ENCODE peak calls at places on chromosome 14, in eight cellular contexts. One of them, this sample, is unnamed.

GRCh38 chr14:100106260-100106659 is 41.0 kb downstream of the EVL start:
- DNase-seq in Calu3: no peak
- DNase-seq in type B pancreatic cell: no peak
- DNase-seq in stimulated activated CD8-positive, alpha-beta memory T cell treated with anti-CD3 and anti-CD28 coated beads, Interleukin-15, amount 100 ng/mL, for 1 hour: no peak
- DNase-seq in cardiac muscle cell: no peak
- DNase-seq in cardiac fibroblast: no peak
- DNase-seq in NCI-H1092 treated with DMSO at 0.1 percent for 48 hours: no peak
- DNase-seq in HuH-7.5: no peak
- DNase-seq in this sample: no peak

GRCh38 chr14:33646692-33647260 is 304.1 kb downstream of the EGLN3 start:
- DNase-seq in cardiac muscle cell: peak; percentile 63
- DNase-seq in NCI-H1092 treated with DMSO at 0.1 percent for 48 hours: no peak
- DNase-seq in cardiac fibroblast: peak; percentile 79
- DNase-seq in stimulated activated CD8-positive, alpha-beta memory T cell treated with anti-CD3 and anti-CD28 coated beads, Interleukin-15, amount 100 ng/mL, for 1 hour: no peak
- DNase-seq in HuH-7.5: no peak
- DNase-seq in Calu3: no peak
- DNase-seq in type B pancreatic cell: no peak
- DNase-seq in this sample: peak; percentile 17

GRCh38 chr14:22900088-22900799 is 17.2 kb downstream of the REM2 start:
- DNase-seq in cardiac fibroblast: peak; percentile 85
- DNase-seq in type B pancreatic cell: no peak
- DNase-seq in stimulated activated CD8-positive, alpha-beta memory T cell treated with anti-CD3 and anti-CD28 coated beads, Interleukin-15, amount 100 ng/mL, for 1 hour: no peak
- DNase-seq in HuH-7.5: no peak
- DNase-seq in cardiac muscle cell: peak; percentile 82
- DNase-seq in Calu3: peak; percentile 45
- DNase-seq in NCI-H1092 treated with DMSO at 0.1 percent for 48 hours: peak; percentile 21
- DNase-seq in this sample: peak; percentile 85

GRCh38 chr14:78254911-78255431 is 84.8 kb downstream of the NRXN3 start:
- DNase-seq in cardiac muscle cell: peak; percentile 8
- DNase-seq in cardiac fibroblast: no peak
- DNase-seq in HuH-7.5: no peak
- DNase-seq in stimulated activated CD8-positive, alpha-beta memory T cell treated with anti-CD3 and anti-CD28 coated beads, Interleukin-15, amount 100 ng/mL, for 1 hour: no peak
- DNase-seq in NCI-H1092 treated with DMSO at 0.1 percent for 48 hours: peak; percentile 83
- DNase-seq in type B pancreatic cell: no peak
- DNase-seq in Calu3: peak; percentile 3
- DNase-seq in this sample: no peak

GRCh38 chr14:94163806-94164205 is 10.3 kb upstream of the PPP4R4 start:
- DNase-seq in stimulated activated CD8-positive, alpha-beta memory T cell treated with anti-CD3 and anti-CD28 coated beads, Interleukin-15, amount 100 ng/mL, for 1 hour: no peak
- DNase-seq in cardiac fibroblast: no peak
- DNase-seq in type B pancreatic cell: no peak
- DNase-seq in cardiac muscle cell: peak; percentile 5
- DNase-seq in Calu3: no peak
- DNase-seq in HuH-7.5: no peak
- DNase-seq in NCI-H1092 treated with DMSO at 0.1 percent for 48 hours: no peak
- DNase-seq in this sample: no peak

GRCh38 chr14:81169711-81170103 is 51.1 kb downstream of the GTF2A1 start:
- DNase-seq in Calu3: no peak
- DNase-seq in NCI-H1092 treated with DMSO at 0.1 percent for 48 hours: peak; percentile 17
- DNase-seq in HuH-7.5: no peak
- DNase-seq in cardiac muscle cell: peak; percentile 41
- DNase-seq in cardiac fibroblast: no peak
- DNase-seq in type B pancreatic cell: no peak
- DNase-seq in stimulated activated CD8-positive, alpha-beta memory T cell treated with anti-CD3 and anti-CD28 coated beads, Interleukin-15, amount 100 ng/mL, for 1 hour: no peak
- DNase-seq in this sample: peak; percentile 46

GRCh38 chr14:21467620-21468019 is 9.1 kb downstream of the RAB2B start:
- DNase-seq in cardiac fibroblast: peak; percentile 96
- DNase-seq in NCI-H1092 treated with DMSO at 0.1 percent for 48 hours: no peak
- DNase-seq in type B pancreatic cell: no peak
- DNase-seq in HuH-7.5: no peak
- DNase-seq in Calu3: no peak
- DNase-seq in cardiac muscle cell: peak; percentile 91
- DNase-seq in stimulated activated CD8-positive, alpha-beta memory T cell treated with anti-CD3 and anti-CD28 coated beads, Interleukin-15, amount 100 ng/mL, for 1 hour: no peak
- DNase-seq in this sample: peak; percentile 76

GRCh38 chr14:53808042-53808441 is 148.6 kb downstream of the BMP4 start:
- DNase-seq in cardiac fibroblast: peak; percentile 6
- DNase-seq in NCI-H1092 treated with DMSO at 0.1 percent for 48 hours: no peak
- DNase-seq in type B pancreatic cell: no peak
- DNase-seq in HuH-7.5: no peak
- DNase-seq in stimulated activated CD8-positive, alpha-beta memory T cell treated with anti-CD3 and anti-CD28 coated beads, Interleukin-15, amount 100 ng/mL, for 1 hour: no peak
- DNase-seq in Calu3: no peak
- DNase-seq in cardiac muscle cell: no peak
- DNase-seq in this sample: peak; percentile 15

GRCh38 chr14:59283380-59283779 is 94.9 kb downstream of the DAAM1 start:
- DNase-seq in Calu3: peak; percentile 31
- DNase-seq in cardiac muscle cell: peak; percentile 52
- DNase-seq in HuH-7.5: no peak
- DNase-seq in type B pancreatic cell: no peak
- DNase-seq in cardiac fibroblast: peak; percentile 83
- DNase-seq in NCI-H1092 treated with DMSO at 0.1 percent for 48 hours: no peak
- DNase-seq in stimulated activated CD8-positive, alpha-beta memory T cell treated with anti-CD3 and anti-CD28 coated beads, Interleukin-15, amount 100 ng/mL, for 1 hour: no peak
- DNase-seq in this sample: peak; percentile 58

GRCh38 chr14:52473557-52473956 is 78.7 kb downstream of the TXNDC16 start:
- DNase-seq in type B pancreatic cell: no peak
- DNase-seq in stimulated activated CD8-positive, alpha-beta memory T cell treated with anti-CD3 and anti-CD28 coated beads, Interleukin-15, amount 100 ng/mL, for 1 hour: no peak
- DNase-seq in NCI-H1092 treated with DMSO at 0.1 percent for 48 hours: peak; percentile 18
- DNase-seq in cardiac muscle cell: peak; percentile 63
- DNase-seq in cardiac fibroblast: peak; percentile 80
- DNase-seq in Calu3: peak; percentile 4
- DNase-seq in HuH-7.5: no peak
- DNase-seq in this sample: peak; percentile 76

GRCh38 chr14:72565917-72566316 is 328.0 kb downstream of the DPF3 start:
- DNase-seq in NCI-H1092 treated with DMSO at 0.1 percent for 48 hours: no peak
- DNase-seq in cardiac muscle cell: no peak
- DNase-seq in stimulated activated CD8-positive, alpha-beta memory T cell treated with anti-CD3 and anti-CD28 coated beads, Interleukin-15, amount 100 ng/mL, for 1 hour: no peak
- DNase-seq in Calu3: no peak
- DNase-seq in type B pancreatic cell: no peak
- DNase-seq in cardiac fibroblast: no peak
- DNase-seq in HuH-7.5: no peak
- DNase-seq in this sample: no peak

GRCh38 chr14:72747652-72748051 is 146.2 kb downstream of the DPF3 start:
- DNase-seq in type B pancreatic cell: no peak
- DNase-seq in NCI-H1092 treated with DMSO at 0.1 percent for 48 hours: no peak
- DNase-seq in cardiac muscle cell: no peak
- DNase-seq in stimulated activated CD8-positive, alpha-beta memory T cell treated with anti-CD3 and anti-CD28 coated beads, Interleukin-15, amount 100 ng/mL, for 1 hour: no peak
- DNase-seq in Calu3: no peak
- DNase-seq in cardiac fibroblast: no peak
- DNase-seq in HuH-7.5: no peak
- DNase-seq in this sample: no peak

GRCh38 chr14:40199101-40199500 is 766.9 kb upstream of the FBXO33 start:
- DNase-seq in HuH-7.5: no peak
- DNase-seq in cardiac fibroblast: no peak
- DNase-seq in cardiac muscle cell: no peak
- DNase-seq in type B pancreatic cell: no peak
- DNase-seq in NCI-H1092 treated with DMSO at 0.1 percent for 48 hours: no peak
- DNase-seq in stimulated activated CD8-positive, alpha-beta memory T cell treated with anti-CD3 and anti-CD28 coated beads, Interleukin-15, amount 100 ng/mL, for 1 hour: no peak
- DNase-seq in Calu3: no peak
- DNase-seq in this sample: no peak

GRCh38 chr14:105212541-105213305 is 31.6 kb upstream of the NUDT14 start:
- DNase-seq in type B pancreatic cell: no peak
- DNase-seq in NCI-H1092 treated with DMSO at 0.1 percent for 48 hours: peak; percentile 79
- DNase-seq in Calu3: no peak
- DNase-seq in cardiac fibroblast: no peak
- DNase-seq in HuH-7.5: no peak
- DNase-seq in cardiac muscle cell: no peak
- DNase-seq in stimulated activated CD8-positive, alpha-beta memory T cell treated with anti-CD3 and anti-CD28 coated beads, Interleukin-15, amount 100 ng/mL, for 1 hour: no peak
- DNase-seq in this sample: no peak

GRCh38 chr14:64387232-64387737 is 868 bp upstream of the MTHFD1 start:
- DNase-seq in cardiac muscle cell: peak; percentile 36
- DNase-seq in HuH-7.5: no peak
- DNase-seq in stimulated activated CD8-positive, alpha-beta memory T cell treated with anti-CD3 and anti-CD28 coated beads, Interleukin-15, amount 100 ng/mL, for 1 hour: no peak
- DNase-seq in Calu3: peak; percentile 20
- DNase-seq in NCI-H1092 treated with DMSO at 0.1 percent for 48 hours: peak; percentile 64
- DNase-seq in type B pancreatic cell: peak; percentile 68
- DNase-seq in cardiac fibroblast: peak; percentile 46
- DNase-seq in this sample: peak; percentile 46

GRCh38 chr14:57834001-57834598 is 31.8 kb downstream of the SLC35F4 start:
- DNase-seq in cardiac muscle cell: no peak
- DNase-seq in cardiac fibroblast: peak; percentile 40
- DNase-seq in NCI-H1092 treated with DMSO at 0.1 percent for 48 hours: no peak
- DNase-seq in type B pancreatic cell: no peak
- DNase-seq in stimulated activated CD8-positive, alpha-beta memory T cell treated with anti-CD3 and anti-CD28 coated beads, Interleukin-15, amount 100 ng/mL, for 1 hour: no peak
- DNase-seq in Calu3: no peak
- DNase-seq in HuH-7.5: no peak
- DNase-seq in this sample: no peak

GRCh38 chr14:70638416-70638815 is 3.3 kb upstream of the TTC9 start:
- DNase-seq in cardiac fibroblast: no peak
- DNase-seq in NCI-H1092 treated with DMSO at 0.1 percent for 48 hours: no peak
- DNase-seq in HuH-7.5: no peak
- DNase-seq in stimulated activated CD8-positive, alpha-beta memory T cell treated with anti-CD3 and anti-CD28 coated beads, Interleukin-15, amount 100 ng/mL, for 1 hour: no peak
- DNase-seq in cardiac muscle cell: no peak
- DNase-seq in Calu3: no peak
- DNase-seq in type B pancreatic cell: no peak
- DNase-seq in this sample: no peak

GRCh38 chr14:74763803-74764531 is 851 bp downstream of the YLPM1 start:
- DNase-seq in HuH-7.5: peak; percentile 18
- DNase-seq in stimulated activated CD8-positive, alpha-beta memory T cell treated with anti-CD3 and anti-CD28 coated beads, Interleukin-15, amount 100 ng/mL, for 1 hour: no peak
- DNase-seq in NCI-H1092 treated with DMSO at 0.1 percent for 48 hours: no peak
- DNase-seq in type B pancreatic cell: no peak
- DNase-seq in Calu3: peak; percentile 3
- DNase-seq in cardiac muscle cell: peak; percentile 12
- DNase-seq in cardiac fibroblast: peak; percentile 26
- DNase-seq in this sample: peak; percentile 50

GRCh38 chr14:62694075-62694474 is 351.2 kb downstream of the KCNH5 start:
- DNase-seq in Calu3: peak; percentile 63
- DNase-seq in NCI-H1092 treated with DMSO at 0.1 percent for 48 hours: no peak
- DNase-seq in cardiac muscle cell: peak; percentile 91
- DNase-seq in stimulated activated CD8-positive, alpha-beta memory T cell treated with anti-CD3 and anti-CD28 coated beads, Interleukin-15, amount 100 ng/mL, for 1 hour: no peak
- DNase-seq in type B pancreatic cell: no peak
- DNase-seq in HuH-7.5: no peak
- DNase-seq in cardiac fibroblast: peak; percentile 99
- DNase-seq in this sample: peak; percentile 54

GRCh38 chr14:81662570-81663161 is 129.0 kb upstream of the SEL1L start:
- DNase-seq in cardiac fibroblast: no peak
- DNase-seq in NCI-H1092 treated with DMSO at 0.1 percent for 48 hours: no peak
- DNase-seq in HuH-7.5: no peak
- DNase-seq in type B pancreatic cell: no peak
- DNase-seq in cardiac muscle cell: no peak
- DNase-seq in stimulated activated CD8-positive, alpha-beta memory T cell treated with anti-CD3 and anti-CD28 coated beads, Interleukin-15, amount 100 ng/mL, for 1 hour: no peak
- DNase-seq in Calu3: no peak
- DNase-seq in this sample: no peak

GRCh38 chr14:104423715-104424405 is 155.7 kb upstream of the C14orf180 start:
- DNase-seq in cardiac fibroblast: no peak
- DNase-seq in Calu3: no peak
- DNase-seq in NCI-H1092 treated with DMSO at 0.1 percent for 48 hours: peak; percentile 54
- DNase-seq in HuH-7.5: no peak
- DNase-seq in stimulated activated CD8-positive, alpha-beta memory T cell treated with anti-CD3 and anti-CD28 coated beads, Interleukin-15, amount 100 ng/mL, for 1 hour: no peak
- DNase-seq in type B pancreatic cell: peak; percentile 66
- DNase-seq in cardiac muscle cell: no peak
- DNase-seq in this sample: no peak

GRCh38 chr14:89607453-89607852 is 190.4 kb upstream of the FOXN3 start:
- DNase-seq in HuH-7.5: no peak
- DNase-seq in type B pancreatic cell: no peak
- DNase-seq in cardiac muscle cell: no peak
- DNase-seq in Calu3: no peak
- DNase-seq in NCI-H1092 treated with DMSO at 0.1 percent for 48 hours: no peak
- DNase-seq in stimulated activated CD8-positive, alpha-beta memory T cell treated with anti-CD3 and anti-CD28 coated beads, Interleukin-15, amount 100 ng/mL, for 1 hour: no peak
- DNase-seq in cardiac fibroblast: no peak
- DNase-seq in this sample: no peak

GRCh38 chr14:99854831-99855230 is 61.6 kb downstream of the EML1 start:
- DNase-seq in cardiac fibroblast: no peak
- DNase-seq in type B pancreatic cell: no peak
- DNase-seq in HuH-7.5: no peak
- DNase-seq in stimulated activated CD8-positive, alpha-beta memory T cell treated with anti-CD3 and anti-CD28 coated beads, Interleukin-15, amount 100 ng/mL, for 1 hour: no peak
- DNase-seq in NCI-H1092 treated with DMSO at 0.1 percent for 48 hours: no peak
- DNase-seq in Calu3: no peak
- DNase-seq in cardiac muscle cell: no peak
- DNase-seq in this sample: no peak

GRCh38 chr14:82604819-82605218 is 1071.2 kb upstream of the SEL1L start:
- DNase-seq in cardiac muscle cell: no peak
- DNase-seq in HuH-7.5: no peak
- DNase-seq in type B pancreatic cell: no peak
- DNase-seq in Calu3: no peak
- DNase-seq in NCI-H1092 treated with DMSO at 0.1 percent for 48 hours: no peak
- DNase-seq in stimulated activated CD8-positive, alpha-beta memory T cell treated with anti-CD3 and anti-CD28 coated beads, Interleukin-15, amount 100 ng/mL, for 1 hour: no peak
- DNase-seq in cardiac fibroblast: no peak
- DNase-seq in this sample: no peak

GRCh38 chr14:94568186-94568585 is 6.9 kb downstream of the SERPINA4 start:
- DNase-seq in Calu3: no peak
- DNase-seq in type B pancreatic cell: no peak
- DNase-seq in NCI-H1092 treated with DMSO at 0.1 percent for 48 hours: no peak
- DNase-seq in cardiac muscle cell: no peak
- DNase-seq in cardiac fibroblast: no peak
- DNase-seq in stimulated activated CD8-positive, alpha-beta memory T cell treated with anti-CD3 and anti-CD28 coated beads, Interleukin-15, amount 100 ng/mL, for 1 hour: no peak
- DNase-seq in HuH-7.5: no peak
- DNase-seq in this sample: no peak

GRCh38 chr14:55600784-55601561 is 21.0 kb downstream of the KTN1 start:
- DNase-seq in cardiac muscle cell: peak; percentile 50
- DNase-seq in HuH-7.5: no peak
- DNase-seq in Calu3: no peak
- DNase-seq in NCI-H1092 treated with DMSO at 0.1 percent for 48 hours: no peak
- DNase-seq in cardiac fibroblast: peak; percentile 67
- DNase-seq in stimulated activated CD8-positive, alpha-beta memory T cell treated with anti-CD3 and anti-CD28 coated beads, Interleukin-15, amount 100 ng/mL, for 1 hour: no peak
- DNase-seq in type B pancreatic cell: no peak
- DNase-seq in this sample: peak; percentile 57

GRCh38 chr14:50835280-50835679 is 4.3 kb upstream of the NIN start:
- DNase-seq in NCI-H1092 treated with DMSO at 0.1 percent for 48 hours: no peak
- DNase-seq in cardiac muscle cell: peak; percentile 50
- DNase-seq in HuH-7.5: no peak
- DNase-seq in cardiac fibroblast: peak; percentile 85
- DNase-seq in stimulated activated CD8-positive, alpha-beta memory T cell treated with anti-CD3 and anti-CD28 coated beads, Interleukin-15, amount 100 ng/mL, for 1 hour: no peak
- DNase-seq in type B pancreatic cell: no peak
- DNase-seq in Calu3: no peak
- DNase-seq in this sample: no peak

GRCh38 chr14:24279301-24280186 is 8.1 kb upstream of the RABGGTA start:
- DNase-seq in NCI-H1092 treated with DMSO at 0.1 percent for 48 hours: no peak
- DNase-seq in Calu3: peak; percentile 53
- DNase-seq in cardiac muscle cell: no peak
- DNase-seq in HuH-7.5: no peak
- DNase-seq in type B pancreatic cell: no peak
- DNase-seq in cardiac fibroblast: peak; percentile 20
- DNase-seq in stimulated activated CD8-positive, alpha-beta memory T cell treated with anti-CD3 and anti-CD28 coated beads, Interleukin-15, amount 100 ng/mL, for 1 hour: no peak
- DNase-seq in this sample: no peak

GRCh38 chr14:55071051-55071450 is 19.6 kb downstream of the MAPK1IP1L start:
- DNase-seq in cardiac muscle cell: no peak
- DNase-seq in stimulated activated CD8-positive, alpha-beta memory T cell treated with anti-CD3 and anti-CD28 coated beads, Interleukin-15, amount 100 ng/mL, for 1 hour: no peak
- DNase-seq in type B pancreatic cell: no peak
- DNase-seq in HuH-7.5: no peak
- DNase-seq in cardiac fibroblast: no peak
- DNase-seq in NCI-H1092 treated with DMSO at 0.1 percent for 48 hours: no peak
- DNase-seq in Calu3: no peak
- DNase-seq in this sample: no peak

GRCh38 chr14:92340938-92341337 is 18.0 kb downstream of the SLC24A4 start:
- DNase-seq in cardiac fibroblast: no peak
- DNase-seq in cardiac muscle cell: no peak
- DNase-seq in stimulated activated CD8-positive, alpha-beta memory T cell treated with anti-CD3 and anti-CD28 coated beads, Interleukin-15, amount 100 ng/mL, for 1 hour: no peak
- DNase-seq in Calu3: no peak
- DNase-seq in HuH-7.5: no peak
- DNase-seq in NCI-H1092 treated with DMSO at 0.1 percent for 48 hours: no peak
- DNase-seq in type B pancreatic cell: no peak
- DNase-seq in this sample: no peak

GRCh38 chr14:36626150-36626549 is 35.5 kb upstream of the PAX9 start:
- DNase-seq in cardiac fibroblast: no peak
- DNase-seq in Calu3: no peak
- DNase-seq in type B pancreatic cell: no peak
- DNase-seq in stimulated activated CD8-positive, alpha-beta memory T cell treated with anti-CD3 and anti-CD28 coated beads, Interleukin-15, amount 100 ng/mL, for 1 hour: no peak
- DNase-seq in NCI-H1092 treated with DMSO at 0.1 percent for 48 hours: no peak
- DNase-seq in cardiac muscle cell: no peak
- DNase-seq in HuH-7.5: no peak
- DNase-seq in this sample: no peak

GRCh38 chr14:95073947-95074346 is 83.4 kb downstream of the DICER1 start:
- DNase-seq in cardiac muscle cell: no peak
- DNase-seq in cardiac fibroblast: no peak
- DNase-seq in HuH-7.5: no peak
- DNase-seq in NCI-H1092 treated with DMSO at 0.1 percent for 48 hours: no peak
- DNase-seq in type B pancreatic cell: no peak
- DNase-seq in stimulated activated CD8-positive, alpha-beta memory T cell treated with anti-CD3 and anti-CD28 coated beads, Interleukin-15, amount 100 ng/mL, for 1 hour: no peak
- DNase-seq in Calu3: no peak
- DNase-seq in this sample: no peak

GRCh38 chr14:97848351-97848980 is 1051.3 kb downstream of the VRK1 start:
- DNase-seq in HuH-7.5: no peak
- DNase-seq in type B pancreatic cell: no peak
- DNase-seq in cardiac fibroblast: no peak
- DNase-seq in cardiac muscle cell: no peak
- DNase-seq in stimulated activated CD8-positive, alpha-beta memory T cell treated with anti-CD3 and anti-CD28 coated beads, Interleukin-15, amount 100 ng/mL, for 1 hour: no peak
- DNase-seq in NCI-H1092 treated with DMSO at 0.1 percent for 48 hours: peak; percentile 99
- DNase-seq in Calu3: no peak
- DNase-seq in this sample: no peak

GRCh38 chr14:103530390-103530789 is 1.4 kb downstream of the TRMT61A start:
- DNase-seq in cardiac muscle cell: peak; percentile 38
- DNase-seq in type B pancreatic cell: no peak
- DNase-seq in Calu3: no peak
- DNase-seq in NCI-H1092 treated with DMSO at 0.1 percent for 48 hours: no peak
- DNase-seq in HuH-7.5: no peak
- DNase-seq in stimulated activated CD8-positive, alpha-beta memory T cell treated with anti-CD3 and anti-CD28 coated beads, Interleukin-15, amount 100 ng/mL, for 1 hour: no peak
- DNase-seq in cardiac fibroblast: no peak
- DNase-seq in this sample: peak; percentile 30